ENCODE peak calls at places on chromosomes 2 and 18, in eight cellular contexts. L is HepG2, Q is transverse colon, U is heart left ventricle, M is mammary epithelial cell, R is right lobe of liver, O is SK-N-SH, E is H1. W is an unnamed sample. For H3K27me3 and H3K4me1, the result is how much of the 10 kb centered on the place peaks cover.

GRCh38 chr2:197198890-197199289 is 111.7 kb downstream of the ANKRD44 start:
- DNase-seq in L (no peak), Q (peak), U (peak), M (peak), R (peak), O (peak), E (no peak), W (peak)

GRCh38 chr2:195601361-195601760 is 55.7 kb upstream of the SLC39A10 start:
- DNase-seq in L (no peak), Q (no peak), U (no peak), M (no peak), R (no peak), O (no peak), E (no peak), W (peak)

GRCh38 chr2:33476100-33476792 is at the start of gene RASGRP3:
- DNase-seq in L (peak), Q (peak), U (peak), M (peak), R (peak), O (peak), E (peak), W (peak)

GRCh38 chr2:136693966-136694365 is 71.4 kb upstream of the THSD7B start:
- DNase-seq in L (no peak), Q (no peak), U (no peak), M (no peak), R (no peak), O (peak), E (no peak), W (no peak)

GRCh38 chr2:168583064-168583709 is 127.1 kb downstream of the CERS6 start:
- DNase-seq in L (no peak), Q (no peak), U (no peak), M (no peak), R (no peak), O (no peak), E (no peak), W (no peak)

GRCh38 chr2:54722641-54723299 is 692 bp upstream of the EML6 start:
- DNase-seq in L (no peak), Q (no peak), U (no peak), M (peak), R (no peak), O (no peak), E (no peak), W (no peak)

GRCh38 chr2:9247786-9248185 is 41.2 kb downstream of the ASAP2 start:
- DNase-seq in L (peak), Q (peak), U (peak), M (no peak), R (peak), O (peak), E (no peak), W (no peak)

GRCh38 chr2:208781166-208781565 is 374.6 kb downstream of the PTH2R start:
- DNase-seq in L (no peak), Q (no peak), U (no peak), M (no peak), R (no peak), O (no peak), E (no peak), W (no peak)

GRCh38 chr18:48543228-48543627 is 4.4 kb downstream of the CTIF start:
- DNase-seq in L (peak), Q (no peak), U (no peak), M (peak), R (no peak), O (no peak), E (peak), W (no peak)

GRCh38 chr18:46190667-46191066 is 86.5 kb downstream of the HAUS1 start:
- DNase-seq in L (no peak), Q (no peak), U (no peak), M (no peak), R (no peak), O (no peak), E (no peak), W (no peak)

GRCh38 chr2:200677721-200678532 is 92.1 kb downstream of the AOX1 start:
- DNase-seq in L (peak), Q (no peak), U (peak), M (no peak), R (no peak), O (no peak), E (no peak), W (no peak)

GRCh38 chr2:101273045-101273444 is 20.4 kb downstream of the CNOT11 start:
- DNase-seq in L (no peak), Q (no peak), U (no peak), M (no peak), R (no peak), O (no peak), E (no peak), W (no peak)

DNA sequence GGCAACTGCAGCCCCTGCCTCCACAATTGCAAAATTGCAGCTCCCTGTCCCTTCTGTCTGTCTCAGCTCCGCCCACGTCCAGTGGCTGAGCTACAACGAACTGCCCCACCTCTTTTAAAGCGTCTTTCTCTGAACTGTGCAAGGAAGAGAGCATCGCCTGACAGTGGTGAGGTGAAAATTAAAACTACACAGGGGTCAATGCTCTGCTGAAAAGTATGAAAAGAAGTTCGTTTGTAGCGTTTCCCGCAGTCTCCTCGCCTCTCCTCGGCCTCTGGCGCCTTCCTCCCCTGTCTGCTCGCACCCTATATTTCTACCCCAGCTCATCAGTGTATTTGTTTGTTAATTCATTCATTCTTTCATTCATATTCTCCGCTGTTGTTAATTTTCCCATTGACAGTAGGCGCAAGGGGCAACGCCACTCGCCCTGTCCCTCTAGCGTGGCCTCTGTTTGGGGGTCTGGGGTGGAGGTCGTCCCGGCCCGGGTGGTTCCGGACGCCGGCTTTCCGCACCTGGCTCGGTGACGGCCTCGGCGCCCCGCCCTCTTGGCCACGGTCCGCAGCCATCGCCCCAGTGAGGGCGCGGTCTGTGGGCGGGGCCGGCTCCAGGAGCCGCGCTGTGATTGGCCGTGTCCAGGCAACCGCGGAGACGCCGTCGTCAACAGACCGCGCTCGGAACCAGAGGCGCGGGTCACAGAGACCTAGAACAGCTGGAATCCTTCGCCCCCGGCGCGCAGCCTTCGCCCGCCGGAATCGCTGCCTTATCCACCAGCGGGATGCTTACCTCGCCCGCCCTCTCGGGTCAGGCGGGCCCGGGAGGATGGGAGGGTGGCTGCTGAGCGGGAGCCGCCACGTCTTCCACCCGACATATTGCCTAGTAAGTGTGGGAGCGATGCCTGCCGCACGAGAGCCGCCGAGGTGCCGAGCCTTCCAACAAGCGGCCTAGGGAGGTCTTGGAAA is at the start of gene VWA3B:
- DNase-seq in L (no peak), Q (peak), U (peak), M (peak), R (peak), O (peak), E (peak), W (peak)
- H3K27me3 ChIP-seq in L (under half), Q (under half), U (under half), M (under half), R (under half), O (under half), E (under half), W (under half)

DNA sequence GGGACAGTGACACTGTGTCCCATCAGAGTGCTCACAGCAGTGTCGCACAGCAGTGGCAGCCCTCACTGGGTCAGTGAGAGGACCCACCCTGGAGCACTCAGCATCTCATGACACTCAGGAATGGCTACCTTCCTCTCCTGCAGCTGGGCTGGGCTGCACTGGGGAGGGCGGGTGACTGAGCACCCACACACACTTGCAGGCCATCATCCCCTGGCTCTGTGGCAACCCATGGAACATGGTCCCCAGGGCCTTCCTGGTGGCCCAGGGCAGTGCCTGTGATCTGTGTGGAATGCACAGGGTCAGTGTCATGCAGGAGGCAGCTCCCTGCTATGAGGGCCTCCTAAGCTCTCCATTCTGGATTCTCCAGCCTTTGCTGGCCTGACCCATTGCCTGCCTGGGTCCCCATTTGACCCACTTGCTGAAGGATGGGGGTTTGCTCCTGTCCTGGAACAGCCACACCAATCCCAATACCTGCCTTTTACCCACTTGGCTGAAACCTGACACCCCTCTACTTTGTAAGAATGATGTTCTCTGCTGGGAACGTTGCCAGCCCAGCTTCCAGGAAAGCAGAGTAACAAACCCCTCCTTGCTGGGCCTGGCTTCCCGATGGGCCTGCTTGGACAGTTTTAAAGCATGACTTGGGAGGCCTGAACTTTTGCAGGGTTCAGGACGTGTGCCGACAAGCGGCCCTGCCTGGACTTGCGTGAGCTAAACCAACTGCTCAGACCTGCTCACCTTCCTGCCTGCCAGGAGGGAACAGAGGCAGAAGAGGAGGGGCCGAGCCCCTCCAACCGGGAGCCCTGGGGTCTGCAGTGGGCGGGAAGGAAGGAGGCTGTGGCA is 13.7 kb downstream of the HS6ST1 start:
- DNase-seq in L (peak), Q (peak), U (peak), M (peak), R (peak), O (no peak), E (no peak), W (peak)
- H3K4me1 ChIP-seq in L (half or more), Q (half or more), U (under half), M (half or more), R (half or more), O (half or more), E (under half), W (under half)

GRCh38 chr2:198321522-198322088 is 517.2 kb downstream of the PLCL1 start:
- DNase-seq in L (no peak), Q (no peak), U (no peak), M (no peak), R (no peak), O (no peak), E (no peak), W (no peak)

GRCh38 chr2:198326431-198326830 is 522.0 kb downstream of the PLCL1 start:
- DNase-seq in L (no peak), Q (no peak), U (no peak), M (no peak), R (no peak), O (no peak), E (no peak), W (no peak)

GRCh38 chr2:198324071-198324470 is 519.7 kb downstream of the PLCL1 start:
- DNase-seq in L (no peak), Q (no peak), U (no peak), M (no peak), R (no peak), O (no peak), E (no peak), W (no peak)

GRCh38 chr2:198325359-198325758 is 521.0 kb downstream of the PLCL1 start:
- DNase-seq in L (no peak), Q (no peak), U (no peak), M (peak), R (no peak), O (no peak), E (no peak), W (no peak)

DNA sequence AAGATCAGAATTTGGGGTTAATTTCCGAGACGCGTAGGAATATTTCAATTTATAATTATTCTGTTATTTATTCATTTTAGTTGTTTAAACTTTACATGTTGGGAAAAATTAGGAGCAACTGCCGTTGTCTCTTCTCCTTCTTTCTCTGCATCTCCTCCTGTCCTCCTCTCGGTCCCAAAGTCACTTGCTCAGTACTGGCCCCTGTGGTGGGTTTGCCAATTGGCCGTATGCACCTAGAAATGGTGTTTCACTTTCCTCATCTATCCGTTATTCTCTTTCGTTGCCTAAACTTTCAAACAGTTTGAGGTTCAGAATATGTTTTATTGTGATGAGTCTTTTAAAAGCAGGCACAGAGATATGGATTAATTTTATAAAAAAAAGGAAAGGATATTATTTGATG is 517.9 kb downstream of the PLCL1 start:
- DNase-seq in L (no peak), Q (no peak), U (no peak), M (no peak), R (no peak), O (peak), E (no peak), W (no peak)
- TF ChIP-seq CTCF in L (peak), Q (no peak), U (no peak), M (no peak), R (peak), O (peak), E (peak), W (no peak)

GRCh38 chr18:23958036-23958435 is 56.5 kb upstream of the TTC39C start:
- DNase-seq in L (no peak), Q (peak), U (peak), M (no peak), R (peak), O (no peak), E (no peak), W (no peak)
- H3K27me3 ChIP-seq in L (under half), Q (under half), U (under half), M (under half), R (under half), O (under half), E (under half), W (under half)

DNA sequence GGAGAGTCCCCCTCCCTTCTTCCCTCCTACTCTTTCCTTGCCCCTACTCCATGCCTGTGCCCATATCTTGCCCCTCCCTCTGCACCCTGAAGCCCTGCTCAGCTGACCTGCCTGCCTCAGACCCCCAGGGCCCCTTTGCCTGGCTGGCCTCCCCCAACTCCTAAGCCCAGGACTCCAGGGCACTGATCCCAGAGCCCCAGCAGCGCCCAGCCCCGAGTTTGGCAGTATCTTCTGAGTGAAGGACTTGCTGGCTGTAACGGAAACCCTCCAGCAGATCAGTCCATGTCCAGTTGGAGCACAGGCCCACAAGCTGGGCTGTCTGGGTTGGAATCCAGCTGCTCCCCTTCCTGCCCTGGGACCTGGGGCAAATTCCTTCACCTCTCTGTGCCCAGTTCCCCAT is 46.0 kb downstream of the MCFD2 start:
- DNase-seq in L (no peak), Q (no peak), U (no peak), M (no peak), R (no peak), O (no peak), E (no peak), W (no peak)
- H3K4me1 ChIP-seq in L (under half), Q (under half), U (under half), M (under half), R (under half), O (under half), E (under half), W (under half)

GRCh38 chr2:221562226-221562625 is 9.9 kb downstream of the EPHA4 start:
- DNase-seq in L (no peak), Q (no peak), U (no peak), M (no peak), R (no peak), O (no peak), E (no peak), W (no peak)
- TF ChIP-seq CTCF in L (no peak), Q (no peak), U (no peak), M (no peak), R (no peak), O (no peak), E (no peak), W (no peak)

W was measured in lung.